ENCODE peak calls at places on chromosomes 6 and 20, in four cellular contexts. X, I, P and V are unnamed samples.

GRCh38 chr6:45209762-45210161 is 118.4 kb upstream of the RUNX2 start:
- DNase-seq in X (no peak), I (no peak), P (no peak), V (no peak)

GRCh38 chr6:5619249-5619648 is 357.9 kb downstream of the FARS2 start:
- DNase-seq in X (no peak), I (no peak), P (no peak), V (no peak)

GRCh38 chr20:57656821-57657536 is 36.8 kb upstream of the ZBP1 start:
- DNase-seq in X (peak), I (no peak), P (no peak), V (no peak)

GRCh38 chr6:24666097-24666615 is 543 bp downstream of the TDP2 start:
- DNase-seq in X (peak), I (no peak), P (peak), V (peak)

GRCh38 chr6:166533205-166533824 is 53.2 kb downstream of the RAMACL start:
- DNase-seq in X (no peak), I (no peak), P (no peak), V (no peak)

GRCh38 chr20:9476174-9476573 is 38.2 kb upstream of the LAMP5 start:
- DNase-seq in X (no peak), I (no peak), P (no peak), V (no peak)

GRCh38 chr6:2921520-2922115 is 18.5 kb upstream of the SERPINB9 start:
- DNase-seq in X (no peak), I (no peak), P (no peak), V (no peak)

GRCh38 chr20:50815162-50815989 is 20.5 kb downstream of the BCAS4 start:
- DNase-seq in X (no peak), I (no peak), P (no peak), V (no peak)

GRCh38 chr20:44582321-44583025 is at the start of gene PKIG:
- DNase-seq in X (no peak), I (no peak), P (no peak), V (peak)

GRCh38 chr6:134247271-134247833 is 70.6 kb downstream of the SGK1 start:
- DNase-seq in X (no peak), I (no peak), P (no peak), V (no peak)

GRCh38 chr6:137975058-137975940 is 108.2 kb downstream of the TNFAIP3 start:
- DNase-seq in X (no peak), I (peak), P (no peak), V (no peak)

GRCh38 chr20:39660251-39660650 is 698.1 kb downstream of the DHX35 start:
- DNase-seq in X (no peak), I (no peak), P (no peak), V (no peak)

GRCh38 chr6:36963451-36964290 is 9.1 kb downstream of the PI16 start:
- DNase-seq in X (peak), I (no peak), P (no peak), V (no peak)

GRCh38 chr6:5782783-5783567 is 223.8 kb downstream of the NRN1 start:
- DNase-seq in X (no peak), I (peak), P (no peak), V (no peak)

GRCh38 chr6:30720738-30721197 is 616 bp downstream of the TUBB start:
- DNase-seq in X (peak), I (peak), P (peak), V (peak)

GRCh38 chr6:57207141-57207540 is 15.0 kb downstream of the RAB23 start:
- DNase-seq in X (no peak), I (no peak), P (no peak), V (no peak)

GRCh38 chr20:52806918-52807317 is 165.2 kb upstream of the TSHZ2 start:
- DNase-seq in X (no peak), I (no peak), P (no peak), V (no peak)

GRCh38 chr6:45450801-45451200 is 73.1 kb upstream of the SUPT3H start:
- DNase-seq in X (no peak), I (no peak), P (no peak), V (no peak)

GRCh38 chr20:47220161-47220582 is 136.3 kb downstream of the ZMYND8 start:
- DNase-seq in X (peak), I (peak), P (peak), V (peak)

GRCh38 chr6:75605635-75606034 is 4.0 kb downstream of the SENP6 start:
- DNase-seq in X (no peak), I (no peak), P (no peak), V (no peak)

GRCh38 chr6:37456816-37457560 is 24.0 kb downstream of the CMTR1 start:
- DNase-seq in X (no peak), I (no peak), P (no peak), V (no peak)

GRCh38 chr6:112348334-112348874 is 1.3 kb downstream of the RFPL4B start:
- DNase-seq in X (no peak), I (no peak), P (no peak), V (no peak)

GRCh38 chr20:10954137-10954840 is 280.5 kb upstream of the JAG1 start:
- DNase-seq in X (no peak), I (peak), P (no peak), V (no peak)

GRCh38 chr6:158232445-158233213 is 64.5 kb downstream of the GTF2H5 start:
- DNase-seq in X (peak), I (peak), P (peak), V (peak)

GRCh38 chr20:47981242-47981641 is 196.0 kb upstream of the SULF2 start:
- DNase-seq in X (no peak), I (no peak), P (no peak), V (no peak)

GRCh38 chr6:135146160-135146920 is 34.8 kb upstream of the MYB start:
- DNase-seq in X (no peak), I (no peak), P (no peak), V (peak)

GRCh38 chr6:117477988-117478852 is 4.3 kb upstream of the DCBLD1 start:
- DNase-seq in X (peak), I (peak), P (peak), V (no peak)

GRCh38 chr6:16414205-16414604 is 175.8 kb downstream of the GMPR start:
- DNase-seq in X (no peak), I (no peak), P (no peak), V (no peak)

GRCh38 chr6:21500894-21501293 is 92.7 kb upstream of the SOX4 start:
- DNase-seq in X (no peak), I (no peak), P (no peak), V (no peak)

GRCh38 chr20:59751075-59751711 is 146.9 kb downstream of the PHACTR3 start:
- DNase-seq in X (peak), I (peak), P (peak), V (peak)

GRCh38 chr6:163554663-163555062 is 140.1 kb downstream of the QKI start:
- DNase-seq in X (peak), I (peak), P (peak), V (peak)

GRCh38 chr6:39088331-39088730 is 26.7 kb downstream of the SAYSD1 start:
- DNase-seq in X (peak), I (peak), P (peak), V (peak)

GRCh38 chr6:117307655-117308054 is 42.3 kb downstream of the VGLL2 start:
- DNase-seq in X (no peak), I (no peak), P (no peak), V (no peak)

GRCh38 chr20:47620808-47621805 is 119.4 kb downstream of the NCOA3 start:
- DNase-seq in X (no peak), I (peak), P (peak), V (peak)

GRCh38 chr6:33771342-33772113 is 17.4 kb downstream of the LEMD2 start:
- DNase-seq in X (peak), I (no peak), P (peak), V (peak)

GRCh38 chr6:63644668-63645326 is 9.2 kb downstream of the PHF3 start:
- DNase-seq in X (no peak), I (no peak), P (no peak), V (no peak)

GRCh38 chr6:32796848-32797776 is 19.7 kb downstream of the HLA-DOB start:
- DNase-seq in X (peak), I (peak), P (peak), V (peak)

GRCh38 chr6:15517600-15517999 is 145.2 kb downstream of the DTNBP1 start:
- DNase-seq in X (no peak), I (no peak), P (no peak), V (no peak)

GRCh38 chr6:113595921-113596376 is 261.2 kb upstream of the MARCKS start:
- DNase-seq in X (no peak), I (no peak), P (no peak), V (no peak)

GRCh38 chr6:45630314-45630713 is 252.6 kb upstream of the SUPT3H start:
- DNase-seq in X (no peak), I (no peak), P (no peak), V (no peak)

GRCh38 chr20:49696594-49696993 is 17.1 kb downstream of the B4GALT5 start:
- DNase-seq in X (no peak), I (no peak), P (no peak), V (no peak)
- TF ChIP-seq ELF4 in X (no peak), I (no peak), P (no peak), V (no peak)

DNA sequence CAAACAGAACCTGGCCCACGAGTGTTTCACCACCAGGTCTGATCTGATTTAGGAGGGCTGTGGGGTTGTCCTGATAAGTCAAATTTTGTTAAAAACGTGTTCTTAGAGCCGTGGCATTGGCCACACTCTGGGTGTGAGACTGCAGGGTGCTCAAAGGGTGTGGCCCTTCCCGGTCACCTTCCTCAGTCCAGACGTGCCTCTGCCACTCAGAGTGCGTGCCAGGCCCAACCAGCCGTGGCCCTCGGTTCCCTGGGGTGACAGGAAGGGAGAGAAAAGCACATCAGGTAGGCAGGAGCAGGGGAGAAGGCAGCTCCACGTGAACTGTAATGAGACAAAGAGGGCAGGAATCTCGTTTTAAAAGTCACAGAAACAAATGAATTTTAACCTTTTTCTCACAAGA is 115.4 kb downstream of the FAM120B start:
- DNase-seq in X (no peak), I (no peak), P (no peak), V (no peak)
- TF ChIP-seq ELF4 in X (no peak), I (no peak), P (no peak), V (no peak)

GRCh38 chr6:119079288-119079809 is 885 bp upstream of the FAM184A start:
- DNase-seq in X (no peak), I (no peak), P (no peak), V (no peak)

GRCh38 chr6:119077643-119078448 is 618 bp downstream of the FAM184A start:
- DNase-seq in X (peak), I (peak), P (peak), V (peak)

GRCh38 chr6:119076173-119076965 is 2.1 kb downstream of the FAM184A start:
- DNase-seq in X (no peak), I (no peak), P (no peak), V (no peak)

GRCh38 chr6:119076966-119077642 is 1.4 kb downstream of the FAM184A start:
- DNase-seq in X (no peak), I (no peak), P (peak), V (no peak)

DNA sequence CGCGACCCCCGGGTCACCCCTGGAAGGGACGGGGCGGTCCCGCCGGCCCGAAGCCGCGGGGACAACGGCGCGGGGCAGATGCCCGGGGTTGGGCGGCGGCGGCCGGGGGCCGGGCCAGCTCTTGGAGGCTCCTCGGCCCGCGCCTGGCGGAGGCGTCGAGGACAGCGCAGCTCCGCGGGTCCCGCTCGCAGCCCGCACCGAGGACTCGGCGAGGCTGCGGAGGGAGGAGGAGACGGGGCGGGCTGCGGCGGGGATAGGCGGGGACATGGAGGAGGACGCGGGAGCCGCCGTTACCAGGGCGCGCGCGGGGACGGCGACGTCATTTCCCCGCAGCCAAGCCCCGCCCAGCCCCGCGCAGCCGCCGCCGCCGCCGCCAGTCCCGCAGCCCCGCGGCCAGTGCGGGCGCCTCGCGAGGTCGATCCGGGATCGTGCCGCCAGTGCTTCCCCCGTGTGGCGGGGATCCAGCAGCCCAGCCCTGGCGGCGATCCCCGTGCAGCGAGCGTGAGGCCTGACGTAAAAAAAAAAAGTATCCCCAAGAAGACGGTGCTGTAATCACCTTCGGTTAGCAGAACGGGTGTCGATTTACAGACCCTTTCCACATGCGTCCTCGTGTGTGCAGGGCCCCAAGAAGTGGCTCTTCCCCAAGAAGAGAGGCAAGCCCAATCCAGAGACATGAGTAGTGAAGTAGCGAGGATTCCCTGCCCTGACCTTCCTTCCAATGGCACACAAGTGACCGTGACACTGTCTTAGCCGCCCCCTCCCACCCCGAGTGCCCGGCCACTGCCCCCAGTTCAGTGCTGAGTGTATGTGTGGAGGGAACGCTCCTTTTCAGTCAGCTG is at the start of gene FAM184A:
- DNase-seq in X (peak), I (peak), P (peak), V (peak)
- TF ChIP-seq ELF4 in X (no peak), I (no peak), P (peak), V (no peak)

GRCh38 chr6:121498481-121499276 is 63.2 kb downstream of the GJA1 start:
- DNase-seq in X (no peak), I (no peak), P (no peak), V (no peak)
- TF ChIP-seq ELF4 in X (no peak), I (no peak), P (no peak), V (no peak)

GRCh38 chr6:169559001-169559441 is 142.8 kb downstream of the WDR27 start:
- DNase-seq in X (no peak), I (no peak), P (no peak), V (no peak)
- TF ChIP-seq ELF4 in X (no peak), I (no peak), P (no peak), V (no peak)

DNA sequence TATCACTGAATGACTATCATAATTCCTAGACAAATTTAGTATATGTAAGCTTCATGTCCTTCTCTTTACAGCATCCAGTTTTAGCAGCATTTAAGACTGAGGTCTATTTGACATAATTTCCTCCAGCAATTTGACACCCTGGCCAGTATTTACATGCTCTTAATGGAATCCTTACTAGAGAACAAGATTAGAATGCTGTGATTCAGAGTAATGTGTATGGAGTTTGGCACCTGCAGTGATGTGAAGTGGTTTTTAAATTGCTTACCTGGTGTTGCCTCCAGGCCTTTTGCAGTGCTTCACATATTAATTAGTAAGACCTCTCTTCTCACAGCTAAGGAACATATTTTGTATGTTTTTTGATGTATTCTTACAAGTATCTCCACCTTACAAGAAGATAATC is 9.8 kb downstream of the NKX2-4 start:
- DNase-seq in X (no peak), I (no peak), P (no peak), V (no peak)
- TF ChIP-seq ELF4 in X (no peak), I (no peak), P (no peak), V (no peak)

DNA sequence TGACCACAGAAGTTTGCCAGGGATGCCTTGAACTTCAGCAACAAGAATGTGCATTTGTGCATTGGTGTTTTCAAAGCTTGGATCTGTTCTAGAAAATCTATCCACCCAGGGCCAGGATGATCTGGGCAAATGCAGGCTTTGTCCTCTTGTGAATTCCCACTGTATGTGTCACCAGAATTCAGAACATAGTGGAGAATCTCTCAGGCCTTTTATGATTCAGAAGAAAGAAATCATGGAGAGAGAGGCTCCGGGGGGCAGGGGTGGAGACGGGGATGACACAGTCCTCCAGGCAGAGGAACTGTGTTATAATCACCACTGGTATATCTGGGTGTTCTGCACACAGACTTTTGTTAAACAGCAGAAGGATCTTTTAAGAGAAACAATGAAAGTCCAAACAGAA is 304.1 kb downstream of the CDH4 start:
- DNase-seq in X (no peak), I (no peak), P (no peak), V (no peak)
- TF ChIP-seq ELF4 in X (no peak), I (no peak), P (no peak), V (no peak)

DNA sequence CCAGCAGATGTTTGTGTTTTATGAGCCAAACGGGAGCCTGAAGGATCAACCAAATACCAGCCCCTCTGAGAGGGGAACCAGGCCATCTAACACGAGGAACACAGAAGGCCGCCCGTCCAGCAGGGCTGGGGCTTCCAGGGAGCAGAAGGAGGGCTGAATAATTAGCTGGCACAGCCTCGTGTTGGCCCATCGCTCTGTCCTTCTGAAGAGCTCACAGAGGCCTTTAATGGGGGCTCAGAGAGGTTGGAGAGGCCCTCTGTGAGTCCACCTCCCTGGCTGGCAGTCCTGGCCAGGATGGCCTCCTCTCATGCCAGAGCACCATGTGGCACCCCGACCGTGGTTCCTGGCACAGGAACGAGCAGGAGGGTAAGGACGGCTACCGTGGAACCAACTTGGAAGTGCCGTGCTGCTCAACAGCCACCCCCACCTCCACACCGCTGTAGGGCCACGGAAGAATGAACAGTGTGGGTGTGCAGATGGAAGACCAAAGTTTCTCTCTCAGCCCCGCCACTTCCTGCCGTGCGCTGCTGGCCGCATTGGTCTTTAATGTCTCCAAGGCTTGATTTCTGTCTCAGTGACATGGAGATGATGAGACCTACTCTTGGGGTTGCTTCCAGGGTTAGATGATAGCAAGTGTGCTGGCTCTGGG is 155.2 kb downstream of the SCML4 start:
- DNase-seq in X (no peak), I (no peak), P (no peak), V (no peak)
- TF ChIP-seq ELF4 in X (no peak), I (no peak), P (no peak), V (no peak)

GRCh38 chr20:1209447-1210387 is 6.5 kb downstream of the C20orf202 start:
- DNase-seq in X (no peak), I (no peak), P (no peak), V (no peak)
- TF ChIP-seq ELF4 in X (no peak), I (no peak), P (no peak), V (no peak)

DNA sequence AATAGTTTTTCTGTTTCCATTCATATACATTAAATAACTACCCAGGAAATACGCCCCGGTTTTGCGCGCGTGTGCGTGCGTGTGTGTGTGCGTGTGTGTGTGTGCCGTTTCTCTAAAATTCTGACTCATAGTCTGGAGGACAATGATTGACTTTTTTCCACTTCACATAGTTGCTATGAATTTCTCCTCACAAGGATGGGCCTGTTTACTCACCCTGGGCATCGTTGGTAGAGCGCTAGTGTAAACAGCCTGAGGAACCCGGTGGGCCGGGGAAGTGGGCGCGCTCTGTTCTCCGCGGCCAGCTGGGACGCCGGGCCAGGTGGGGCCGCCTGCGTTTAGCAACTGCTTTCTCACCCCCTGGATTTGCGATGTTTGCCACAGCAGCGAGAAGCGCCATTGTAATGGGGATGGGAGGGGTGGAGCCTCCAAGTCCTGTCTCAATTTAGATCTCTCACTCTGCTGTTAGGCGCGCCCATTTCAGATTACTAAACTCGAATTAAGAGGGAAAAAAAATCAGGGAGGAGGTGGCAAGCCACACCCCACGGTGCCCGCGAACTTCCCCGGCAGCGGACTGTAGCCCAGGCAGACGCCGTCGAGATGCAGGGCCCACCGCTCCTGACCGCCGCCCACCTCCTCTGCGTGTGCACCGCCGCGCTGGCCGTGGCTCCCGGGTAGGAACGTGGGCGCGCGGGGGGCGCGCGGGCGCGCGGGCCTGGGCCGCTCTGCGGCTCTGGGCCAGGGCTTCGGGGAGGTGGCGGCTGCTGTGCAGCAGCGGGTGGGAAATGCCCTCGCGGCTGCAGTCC is at the start of gene CD109:
- DNase-seq in X (peak), I (peak), P (no peak), V (peak)
- TF ChIP-seq ELF4 in X (no peak), I (no peak), P (no peak), V (no peak)